ENCODE peak calls at places on chromosomes 6 and 20, in seven cellular contexts. Q is upper lobe of left lung, J is adrenal gland, R is H1, Z is HepG2, M is tibial nerve, O is prostate gland. B is an unnamed sample.
A peak's percentile ranks its signal among the peaks of the same experiment; 100 is the strongest.

GRCh38 chr6:153959281-153959680 is 79.8 kb upstream of the OPRM1 start:
- DNase-seq in J (no peak), O (no peak), R (no peak), Q (no peak), M (no peak), Z (no peak), B (no peak)

GRCh38 chr6:85795966-85796365 is 153.3 kb upstream of the SYNCRIP start:
- DNase-seq in Z (no peak), O (no peak), Q (no peak), M (no peak), J (no peak), R (no peak), B (no peak)

GRCh38 chr6:115796829-115797228 is 263.9 kb downstream of the FRK start:
- DNase-seq in Z (no peak), O (no peak), Q (no peak), R (peak; percentile 17), M (no peak), J (no peak), B (no peak)

GRCh38 chr20:34512955-34513419 is 3.2 kb upstream of the DYNLRB1 start:
- DNase-seq in R (no peak), Z (no peak), M (no peak), O (no peak), J (no peak), Q (no peak), B (no peak)

GRCh38 chr6:28383235-28384142 is 16.1 kb downstream of the ZSCAN12 start:
- DNase-seq in M (peak; percentile 65), J (peak; percentile 93), R (peak; percentile 87), Z (peak; percentile 93), O (peak; percentile 76), Q (peak; percentile 91), B (peak; percentile 52)

GRCh38 chr20:1804129-1804503 is 91.1 kb upstream of the SIRPA start:
- DNase-seq in Q (no peak), M (no peak), Z (no peak), J (no peak), R (no peak), O (no peak), B (no peak)

GRCh38 chr6:155100087-155100486 is 105.0 kb downstream of the TIAM2 start:
- DNase-seq in M (no peak), J (peak; percentile 85), Z (no peak), Q (peak; percentile 45), R (no peak), O (no peak), B (no peak)

GRCh38 chr20:43911066-43911465 is 3.6 kb upstream of the TOX2 start:
- DNase-seq in R (no peak), M (no peak), J (no peak), Z (no peak), O (no peak), Q (no peak), B (no peak)

GRCh38 chr20:38805502-38805957 is at the start of gene PPP1R16B:
- DNase-seq in O (no peak), Q (peak; percentile 93), M (no peak), R (no peak), J (no peak), Z (no peak), B (no peak)

GRCh38 chr6:124961784-124962611 is at the start of gene RNF217:
- DNase-seq in J (peak; percentile 72), O (peak; percentile 42), Z (no peak), Q (peak; percentile 93), R (no peak), M (peak; percentile 35), B (no peak)

GRCh38 chr20:31260326-31260932 is 3.0 kb downstream of the DEFB115 start:
- DNase-seq in R (no peak), J (no peak), M (no peak), Q (no peak), Z (peak; percentile 66), O (no peak), B (no peak)

GRCh38 chr6:112150363-112150762 is 63.0 kb downstream of the FAM229B start:
- DNase-seq in Q (no peak), Z (no peak), R (no peak), M (no peak), J (no peak), O (no peak), B (no peak)

GRCh38 chr6:112155900-112156299 is 68.5 kb downstream of the FAM229B start:
- DNase-seq in Z (no peak), O (no peak), R (no peak), J (no peak), Q (no peak), M (no peak), B (no peak)

GRCh38 chr6:112156694-112157093 is 69.3 kb downstream of the FAM229B start:
- DNase-seq in M (no peak), Z (no peak), R (no peak), J (no peak), O (no peak), Q (no peak), B (no peak)

GRCh38 chr6:112154711-112155110 is 67.3 kb downstream of the FAM229B start:
- DNase-seq in R (no peak), Z (no peak), Q (no peak), J (no peak), M (no peak), O (no peak), B (no peak)

DNA sequence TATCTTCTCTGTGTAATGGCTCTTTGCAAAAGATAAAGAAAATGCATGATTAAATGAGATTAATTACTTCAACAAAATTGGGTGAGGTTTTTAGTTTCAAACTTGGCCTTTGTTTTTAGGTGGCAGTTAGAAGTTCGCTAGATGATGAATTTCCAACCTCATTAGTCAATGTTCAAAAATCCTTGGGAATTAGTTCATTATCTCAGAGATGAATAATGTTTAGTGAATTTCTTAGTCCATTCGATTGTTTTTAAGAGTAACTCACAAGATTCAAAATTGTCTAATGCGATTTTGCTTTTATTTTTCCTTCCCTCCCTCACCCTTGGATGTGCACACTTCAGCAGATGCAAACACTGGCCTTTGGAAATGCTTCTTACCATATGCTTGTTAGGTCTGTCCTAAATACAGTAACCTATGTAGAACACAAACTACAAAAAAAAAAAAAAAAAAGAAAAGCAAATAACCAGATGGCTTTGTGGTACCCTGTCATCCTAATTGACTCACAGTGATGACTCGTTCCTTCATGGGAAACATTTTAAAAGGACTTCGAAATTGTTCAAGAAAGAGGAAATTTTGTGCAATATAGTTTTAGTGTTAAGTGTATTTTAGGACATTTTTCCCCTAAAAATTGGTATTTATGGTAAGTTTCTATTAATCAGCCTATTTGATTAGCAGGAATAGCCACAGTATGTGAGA is 66.7 kb downstream of the FAM229B start:
- DNase-seq in J (no peak), Q (no peak), M (no peak), O (no peak), Z (no peak), R (no peak), B (no peak)
- H3K27ac ChIP-seq in J (no peak overlapping the region), Q (no peak overlapping the region), M (peak overlapping the region; percentile 53), O (no peak overlapping the region), Z (no peak overlapping the region), R (no peak overlapping the region), B (peak overlapping the region; percentile 26)

GRCh38 chr20:37277253-37277593 is 12.2 kb upstream of the MANBAL start:
- DNase-seq in R (no peak), O (no peak), Z (no peak), J (no peak), M (no peak), Q (no peak), B (no peak)

GRCh38 chr20:37278966-37279590 is 10.4 kb upstream of the MANBAL start:
- DNase-seq in Z (no peak), Q (no peak), M (no peak), R (no peak), J (no peak), O (no peak), B (no peak)

GRCh38 chr20:37275125-37275524 is 13.5 kb upstream of the GHRH start:
- DNase-seq in J (no peak), R (no peak), M (no peak), Z (peak; percentile 56), O (no peak), Q (no peak), B (no peak)

GRCh38 chr20:37273988-37274387 is 12.4 kb upstream of the GHRH start:
- DNase-seq in O (no peak), Q (no peak), R (no peak), M (no peak), J (no peak), Z (no peak), B (no peak)

DNA sequence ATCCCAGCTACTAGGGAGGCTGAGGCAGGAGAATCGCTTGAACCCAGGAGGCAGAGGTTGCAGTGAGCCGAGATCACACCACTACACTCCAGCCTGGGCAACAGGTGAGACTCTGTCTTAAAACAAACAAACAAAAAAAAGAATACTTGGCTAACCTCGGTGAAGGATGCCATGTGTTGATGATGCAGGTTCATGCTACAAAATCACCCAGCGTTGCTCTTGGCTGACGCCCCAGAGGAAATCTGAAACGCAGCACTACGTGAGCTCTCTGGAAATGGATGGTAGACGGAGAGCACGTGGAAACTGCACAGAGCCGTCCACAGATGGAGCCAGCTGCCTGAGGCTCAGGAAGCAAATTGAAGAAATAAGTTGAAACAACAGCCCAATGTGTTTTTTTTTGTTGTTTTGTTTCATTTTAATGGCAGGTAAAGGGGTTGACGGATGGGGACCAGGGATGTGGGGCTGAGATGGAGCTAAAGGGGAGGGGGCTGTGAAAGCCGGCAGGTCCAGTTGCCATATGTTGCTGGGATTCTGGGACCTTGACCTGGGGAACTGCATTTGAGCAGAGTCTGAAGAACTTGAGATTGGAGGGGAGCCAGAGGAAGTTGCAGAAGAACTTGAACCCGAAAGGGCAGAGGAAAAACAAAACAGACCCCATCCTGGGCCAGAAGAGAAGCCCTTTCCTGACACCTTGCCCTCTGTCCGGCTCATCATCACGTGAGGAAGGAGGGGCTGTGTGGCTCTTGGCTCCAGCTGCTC is 12.8 kb upstream of the MANBAL start:
- DNase-seq in J (peak; percentile 88), R (no peak), Z (peak; percentile 49), Q (no peak), M (no peak), O (peak; percentile 54), B (no peak)
- TF ChIP-seq POLR2A in J (peak; percentile 66), R (no peak), Z (no peak), Q (no peak), M (no peak), O (no peak), B (no peak)

GRCh38 chr20:51094221-51094620 is 71.3 kb upstream of the KCNG1 start:
- DNase-seq in Q (no peak), Z (no peak), O (no peak), M (no peak), R (no peak), J (no peak), B (no peak)

GRCh38 chr20:51097334-51098176 is 74.6 kb upstream of the KCNG1 start:
- DNase-seq in O (no peak), Q (no peak), J (no peak), M (no peak), R (no peak), Z (no peak), B (no peak)

GRCh38 chr20:51096571-51097267 is 73.8 kb upstream of the KCNG1 start:
- DNase-seq in J (no peak), O (no peak), R (no peak), M (no peak), Z (no peak), Q (no peak), B (no peak)

GRCh38 chr20:51093240-51093763 is 70.4 kb upstream of the KCNG1 start:
- DNase-seq in Q (no peak), O (no peak), J (no peak), R (no peak), M (no peak), Z (no peak), B (no peak)

GRCh38 chr20:51095755-51096509 is 73.0 kb upstream of the KCNG1 start:
- DNase-seq in Z (no peak), R (no peak), O (no peak), Q (no peak), M (no peak), J (no peak), B (no peak)
- H3K27me3 ChIP-seq in Z (peaks cover 6% of the 10 kb centered on the region), R (no peaks in the 10 kb centered on the region), O (no peaks in the 10 kb centered on the region), Q (peaks cover 5% of the 10 kb centered on the region), M (peaks cover 35% of the 10 kb centered on the region), J (peaks cover 15% of the 10 kb centered on the region), B (peaks cover 3% of the 10 kb centered on the region)

GRCh38 chr6:140540743-140541142 is 1166.3 kb upstream of the CITED2 start:
- DNase-seq in O (no peak), M (no peak), Z (no peak), R (no peak), Q (no peak), J (no peak), B (no peak)
- H3K27ac ChIP-seq in O (no peak overlapping the region), M (no peak overlapping the region), Z (no peak overlapping the region), R (no peak overlapping the region), Q (no peak overlapping the region), J (no peak overlapping the region), B (no peak overlapping the region)